ENCODE peak calls at places on chromosomes 2 and 18, in nine cellular contexts. E is dermis blood vessel endothelial cell, J is AG04449, V is AG08396, O is HCT116, Y is NCI-H510A treated with DMSO at 0.1 percent for 48 hours, I is heart left ventricle, L is aorta, W is esophagus squamous epithelium. F is an unnamed sample.

GRCh38 chr2:178819992-178820391 is 12.8 kb upstream of the TTN start:
- DNase-seq in L (no peak), O (no peak), W (no peak), I (no peak), J (no peak), Y (no peak), E (peak), V (no peak), F (no peak)

GRCh38 chr2:16241166-16242160 is 301.1 kb downstream of the MYCN start:
- DNase-seq in W (no peak), I (no peak), Y (no peak), V (no peak), L (no peak), J (no peak), O (no peak), E (no peak), F (no peak)

GRCh38 chr2:234245945-234246344 is 195.4 kb downstream of the SPP2 start:
- DNase-seq in W (no peak), I (no peak), Y (no peak), V (peak), J (peak), L (no peak), E (peak), O (no peak), F (no peak)

GRCh38 chr18:26593365-26594320 is 45.3 kb upstream of the KCTD1 start:
- DNase-seq in I (no peak), E (no peak), W (no peak), L (no peak), V (no peak), J (no peak), O (no peak), Y (no peak), F (no peak)

GRCh38 chr18:25042641-25043051 is 309.3 kb downstream of the ZNF521 start:
- DNase-seq in J (no peak), Y (no peak), I (no peak), O (no peak), V (no peak), W (no peak), E (peak), L (no peak), F (no peak)

GRCh38 chr2:237859533-237860272 is at the start of gene RAMP1:
- DNase-seq in W (no peak), O (no peak), V (peak), I (no peak), J (no peak), E (peak), Y (no peak), L (no peak), F (no peak)

GRCh38 chr2:224892574-224893204 is 149.6 kb downstream of the DOCK10 start:
- DNase-seq in O (no peak), Y (no peak), E (no peak), I (no peak), L (no peak), W (no peak), V (no peak), J (no peak), F (no peak)

GRCh38 chr18:28086530-28087172 is 90.3 kb downstream of the CDH2 start:
- DNase-seq in W (no peak), J (no peak), V (peak), I (no peak), Y (no peak), E (peak), O (no peak), L (no peak), F (no peak)

GRCh38 chr2:159199751-159200465 is 86.6 kb downstream of the WDSUB1 start:
- DNase-seq in E (no peak), O (no peak), I (no peak), L (no peak), V (no peak), Y (no peak), W (no peak), J (no peak), F (no peak)

GRCh38 chr18:12455511-12455910 is 47.8 kb downstream of the PRELID3A start:
- DNase-seq in O (no peak), Y (no peak), J (no peak), L (no peak), I (no peak), E (no peak), W (no peak), V (no peak), F (no peak)

GRCh38 chr2:176187306-176188217 is 906 bp upstream of the HOXD1 start:
- DNase-seq in V (no peak), W (no peak), L (no peak), O (no peak), E (peak), I (no peak), J (no peak), Y (peak), F (no peak)

GRCh38 chr2:19576411-19576810 is 218.0 kb upstream of the OSR1 start:
- DNase-seq in V (no peak), W (no peak), O (no peak), J (no peak), Y (no peak), E (peak), L (no peak), I (no peak), F (no peak)

GRCh38 chr2:97957432-97958183 is 38.1 kb downstream of the TMEM131 start:
- DNase-seq in O (no peak), J (no peak), Y (no peak), W (no peak), E (no peak), V (peak), L (no peak), I (no peak), F (no peak)

GRCh38 chr2:171272039-171272438 is 111.3 kb upstream of the TLK1 start:
- DNase-seq in L (no peak), J (peak), W (no peak), Y (peak), V (peak), I (no peak), E (peak), O (peak), F (no peak)

GRCh38 chr18:46374850-46375249 is 270.7 kb downstream of the HAUS1 start:
- DNase-seq in V (no peak), Y (no peak), L (no peak), E (no peak), O (no peak), I (no peak), W (no peak), J (no peak), F (no peak)

GRCh38 chr2:25592766-25593292 is 80.5 kb downstream of the DTNB start:
- DNase-seq in W (no peak), O (no peak), V (no peak), J (no peak), I (no peak), L (no peak), Y (no peak), E (no peak), F (no peak)

GRCh38 chr2:28152585-28153284 is 239.9 kb upstream of the FOSL2 start:
- DNase-seq in Y (no peak), W (no peak), O (no peak), J (no peak), I (no peak), V (no peak), E (peak), L (no peak), F (no peak)

GRCh38 chr2:192157776-192158175 is 37.0 kb downstream of the TMEFF2 start:
- DNase-seq in O (no peak), Y (no peak), L (no peak), I (no peak), E (no peak), J (no peak), V (no peak), W (no peak), F (no peak)

GRCh38 chr2:46942143-46942526 is 26.5 kb upstream of the MCFD2 start:
- DNase-seq in V (peak), J (no peak), W (no peak), I (no peak), O (no peak), L (peak), E (peak), Y (peak), F (no peak)

GRCh38 chr18:67483237-67483636 is 33.3 kb downstream of the DSEL start:
- DNase-seq in E (peak), V (no peak), Y (no peak), W (no peak), J (no peak), L (peak), I (no peak), O (no peak), F (no peak)

GRCh38 chr2:177474904-177475474 is 82.4 kb downstream of the AGPS start:
- DNase-seq in L (no peak), Y (no peak), J (no peak), I (no peak), V (no peak), O (peak), W (no peak), E (peak), F (no peak)

GRCh38 chr2:241857572-241858121 is 1.0 kb downstream of the PDCD1 start:
- DNase-seq in L (peak), Y (no peak), E (no peak), I (peak), W (no peak), V (no peak), O (no peak), J (no peak), F (no peak)

GRCh38 chr2:215751200-215751910 is 262.0 kb downstream of the MREG start:
- DNase-seq in V (peak), O (no peak), L (no peak), I (no peak), Y (no peak), W (no peak), E (no peak), J (peak), F (no peak)

GRCh38 chr2:145615626-145616025 is 1095.7 kb upstream of the ZEB2 start:
- DNase-seq in Y (no peak), L (no peak), E (no peak), O (no peak), I (no peak), V (no peak), W (no peak), J (no peak), F (no peak)

GRCh38 chr2:131426727-131427126 is 49.2 kb upstream of the TUBA3D start:
- DNase-seq in Y (no peak), I (no peak), E (no peak), W (no peak), J (no peak), V (no peak), O (no peak), L (no peak), F (no peak)

GRCh38 chr2:138023298-138023697 is 59.0 kb downstream of the HNMT start:
- DNase-seq in V (no peak), J (no peak), Y (no peak), O (no peak), E (no peak), W (no peak), L (no peak), I (no peak), F (no peak)

GRCh38 chr2:43210467-43211303 is 15.7 kb downstream of the ZFP36L2 start:
- DNase-seq in O (no peak), W (peak), L (peak), E (no peak), J (no peak), I (peak), V (peak), Y (no peak), F (peak)

GRCh38 chr2:142130111-142131015 is 453 bp downstream of the LRP1B start:
- DNase-seq in I (peak), Y (peak), V (peak), J (no peak), O (peak), E (peak), L (peak), W (no peak), F (peak)

GRCh38 chr2:13652531-13653313 is 936.0 kb downstream of the TRIB2 start:
- DNase-seq in E (peak), Y (no peak), I (no peak), V (peak), J (no peak), W (no peak), L (no peak), O (no peak), F (no peak)

GRCh38 chr2:43343573-43344304 is 117.3 kb upstream of the ZFP36L2 start:
- DNase-seq in L (peak), I (peak), O (no peak), W (no peak), J (peak), E (peak), V (peak), Y (no peak), F (peak)

GRCh38 chr2:178506949-178507348 is 26.7 kb downstream of the PLEKHA3 start:
- DNase-seq in W (no peak), J (no peak), V (no peak), I (no peak), Y (no peak), L (no peak), O (no peak), E (no peak), F (no peak)

GRCh38 chr2:23381084-23381483 is 3.9 kb upstream of the KLHL29 start:
- DNase-seq in Y (peak), J (no peak), E (peak), O (peak), V (peak), W (no peak), I (peak), L (peak), F (no peak)

GRCh38 chr2:166042356-166042755 is 85.5 kb downstream of the SCN1A start:
- DNase-seq in W (no peak), J (no peak), Y (no peak), L (no peak), I (no peak), V (no peak), O (no peak), E (no peak), F (no peak)

GRCh38 chr2:53268086-53268485 is 499.5 kb upstream of the CHAC2 start:
- DNase-seq in V (no peak), J (no peak), E (no peak), I (no peak), L (no peak), Y (no peak), O (no peak), W (no peak), F (no peak)

GRCh38 chr2:20067992-20068727 is 16.7 kb upstream of the LAPTM4A start:
- DNase-seq in W (no peak), J (peak), E (no peak), Y (no peak), L (no peak), V (peak), O (no peak), I (no peak), F (no peak)

F was measured in left ventricle myocardium inferior.